ENCODE peak calls at places on chromosome 14, in five cellular contexts. H is hypothalamus; C is T-helper 9 cell; Q is activated T-helper 1 cell treated with anti-CD3 and anti-CD28 coated beads, Interleukin-2, amount 50 U/mL, for 16 hours; N is HT1080. G is an unnamed sample.

GRCh38 chr14:51304956-51305355 is 64.9 kb downstream of the TMX1 start:
- DNase-seq in N (peak; percentile 94), Q (no peak), H (no peak), C (no peak), G (no peak)

GRCh38 chr14:95215094-95215493 is 57.8 kb upstream of the DICER1 start:
- DNase-seq in Q (no peak), H (no peak), N (no peak), C (no peak), G (no peak)

GRCh38 chr14:27390130-27390529 is 792.3 kb upstream of the NOVA1 start:
- DNase-seq in N (no peak), C (no peak), H (no peak), Q (no peak), G (no peak)

GRCh38 chr14:22226381-22226780 is 362.6 kb downstream of the DAD1 start:
- DNase-seq in C (no peak), Q (no peak), N (peak; percentile 17), H (no peak), G (no peak)

GRCh38 chr14:93007225-93007997 is 84.5 kb downstream of the CHGA start:
- DNase-seq in C (no peak), H (no peak), N (peak; percentile 65), Q (no peak), G (no peak)

GRCh38 chr14:98974113-98974512 is 297.9 kb downstream of the BCL11B start:
- DNase-seq in Q (no peak), N (no peak), C (no peak), H (no peak), G (no peak)

GRCh38 chr14:79663453-79663852 is 547.9 kb downstream of the DIO2 start:
- DNase-seq in H (no peak), N (no peak), Q (no peak), C (no peak), G (no peak)

GRCh38 chr14:32478027-32478426 is 148.9 kb downstream of the AKAP6 start:
- DNase-seq in H (no peak), C (no peak), N (no peak), Q (no peak), G (no peak)

GRCh38 chr14:39267592-39268112 is 33.9 kb downstream of the MIA2 start:
- DNase-seq in Q (no peak), N (no peak), C (no peak), H (no peak), G (no peak)

GRCh38 chr14:84442481-84442880 is 1087.5 kb upstream of the FLRT2 start:
- DNase-seq in H (no peak), N (no peak), C (no peak), Q (no peak), G (peak; percentile 64)

GRCh38 chr14:104787736-104788532 is 7.6 kb downstream of the AKT1 start:
- DNase-seq in H (no peak), C (no peak), Q (no peak), N (no peak), G (no peak)

GRCh38 chr14:96434040-96434439 is 42.1 kb downstream of the AK7 start:
- DNase-seq in Q (no peak), H (no peak), N (no peak), C (no peak), G (no peak)

GRCh38 chr14:88554458-88555286 is at the start of gene PTPN21:
- DNase-seq in Q (no peak), H (no peak), C (no peak), N (peak; percentile 71), G (no peak)

GRCh38 chr14:95151561-95151960 is 5.8 kb downstream of the DICER1 start:
- DNase-seq in Q (no peak), N (no peak), H (no peak), C (no peak), G (no peak)

GRCh38 chr14:48703728-48704467 is 882.3 kb downstream of the RPS29 start:
- DNase-seq in N (no peak), H (no peak), C (no peak), Q (no peak), G (no peak)

GRCh38 chr14:35333797-35334743 is 41.9 kb downstream of the PSMA6 start:
- DNase-seq in N (no peak), H (no peak), Q (no peak), C (peak; percentile 21), G (no peak)

GRCh38 chr14:29671034-29671433 is 256.6 kb downstream of the PRKD1 start:
- DNase-seq in C (no peak), H (no peak), N (peak; percentile 8), Q (no peak), G (no peak)

GRCh38 chr14:64444984-64445845 is 20.1 kb upstream of the AKAP5 start:
- DNase-seq in C (no peak), H (no peak), N (peak; percentile 84), Q (peak; percentile 9), G (no peak)

GRCh38 chr14:105192866-105193731 is 12.0 kb upstream of the NUDT14 start:
- DNase-seq in C (no peak), Q (no peak), N (peak; percentile 49), H (no peak), G (no peak)

GRCh38 chr14:21209185-21209584 is 53.3 kb upstream of the OR5AU1 start:
- DNase-seq in H (no peak), C (no peak), N (no peak), Q (no peak), G (no peak)

GRCh38 chr14:95379634-95380033 is 59.9 kb upstream of the CLMN start:
- DNase-seq in Q (no peak), N (no peak), H (no peak), C (no peak), G (no peak)

GRCh38 chr14:100780246-100780645 is 45.7 kb upstream of the MEG3 start:
- DNase-seq in N (no peak), C (no peak), H (no peak), Q (no peak), G (no peak)

GRCh38 chr14:61382842-61383241 is 61.5 kb downstream of the PRKCH start:
- DNase-seq in H (no peak), Q (no peak), C (no peak), N (no peak), G (no peak)

GRCh38 chr14:71748196-71748595 is 184.0 kb upstream of the RGS6 start:
- DNase-seq in H (no peak), N (no peak), C (no peak), Q (no peak), G (no peak)

GRCh38 chr14:25136811-25137210 is 86.9 kb upstream of the STXBP6 start:
- DNase-seq in H (no peak), Q (no peak), N (no peak), C (no peak), G (no peak)